ENCODE peak calls at places on chromosome 15, in seven cellular contexts. K, F, V, D, C, Y and H are unnamed samples.

GRCh38 chr15:76996526-76997401 is 1.8 kb downstream of the PSTPIP1 start:
- DNase-seq in K (peak; percentile 5), F (no peak), V (peak; percentile 55), D (no peak), C (peak; percentile 30), Y (no peak), H (peak; percentile 62)

GRCh38 chr15:40238481-40238926 is 359 bp upstream of the PAK6 start:
- DNase-seq in K (no peak), F (no peak), V (no peak), D (no peak), C (no peak), Y (peak; percentile 9), H (no peak)

GRCh38 chr15:38886315-38887163 is 321.9 kb upstream of the RASGRP1 start:
- DNase-seq in K (peak; percentile 39), F (no peak), V (no peak), D (no peak), C (peak; percentile 88), Y (no peak), H (no peak)

GRCh38 chr15:70071799-70072198 is 25.9 kb downstream of the TLE3 start:
- DNase-seq in K (no peak), F (no peak), V (no peak), D (no peak), C (no peak), Y (no peak), H (no peak)

GRCh38 chr15:31467361-31467760 is 140.7 kb downstream of the KLF13 start:
- DNase-seq in K (no peak), F (no peak), V (no peak), D (no peak), C (no peak), Y (no peak), H (no peak)

GRCh38 chr15:85099195-85099803 is 117.6 kb downstream of the PDE8A start:
- DNase-seq in K (no peak), F (no peak), V (no peak), D (no peak), C (no peak), Y (no peak), H (no peak)

GRCh38 chr15:29103825-29104565 is 165.6 kb downstream of the NSMCE3 start:
- DNase-seq in K (peak; percentile 71), F (no peak), V (peak; percentile 56), D (peak; percentile 76), C (peak; percentile 75), Y (no peak), H (peak; percentile 85)

GRCh38 chr15:74614744-74615312 is 808 bp upstream of the CLK3 start:
- DNase-seq in K (peak; percentile 69), F (peak; percentile 84), V (peak; percentile 90), D (peak; percentile 92), C (peak; percentile 77), Y (no peak), H (peak; percentile 93)

GRCh38 chr15:40063563-40064011 is 24.6 kb upstream of the SRP14 start:
- DNase-seq in K (no peak), F (no peak), V (no peak), D (peak; percentile 90), C (peak; percentile 93), Y (no peak), H (peak; percentile 60)

GRCh38 chr15:42184313-42184712 is 23.8 kb downstream of the VPS39 start:
- DNase-seq in K (no peak), F (no peak), V (no peak), D (no peak), C (no peak), Y (no peak), H (no peak)